ENCODE peak calls at places on chromosomes 16 and 17, in six cellular contexts. One of them, this sample, is unnamed.

GRCh38 chr16:64089697-64090096 is 1032.2 kb downstream of the CDH11 start:
- DNase-seq in stomach: no peak
- DNase-seq in mucosa of descending colon: no peak
- DNase-seq in lung: no peak
- DNase-seq in thoracic aorta: no peak
- DNase-seq in fibroblast of the aortic adventitia: peak
- DNase-seq in this sample: peak

GRCh38 chr17:3801043-3801746 is at the start of gene ITGAE:
- DNase-seq in stomach: no peak
- DNase-seq in mucosa of descending colon: no peak
- DNase-seq in lung: no peak
- DNase-seq in thoracic aorta: no peak
- DNase-seq in fibroblast of the aortic adventitia: no peak
- DNase-seq in this sample: no peak

GRCh38 chr17:69907081-69907847 is 167.8 kb upstream of the KCNJ16 start:
- DNase-seq in stomach: no peak
- DNase-seq in mucosa of descending colon: no peak
- DNase-seq in lung: no peak
- DNase-seq in thoracic aorta: no peak
- DNase-seq in fibroblast of the aortic adventitia: no peak
- DNase-seq in this sample: no peak

GRCh38 chr16:1863681-1864460 is 8.1 kb downstream of the MEIOB start:
- DNase-seq in stomach: no peak
- DNase-seq in mucosa of descending colon: no peak
- DNase-seq in lung: no peak
- DNase-seq in thoracic aorta: no peak
- DNase-seq in fibroblast of the aortic adventitia: peak
- DNase-seq in this sample: peak

GRCh38 chr16:87956771-87957279 is 5.6 kb downstream of the BANP start:
- DNase-seq in stomach: no peak
- DNase-seq in mucosa of descending colon: no peak
- DNase-seq in lung: no peak
- DNase-seq in thoracic aorta: no peak
- DNase-seq in fibroblast of the aortic adventitia: peak
- DNase-seq in this sample: peak

GRCh38 chr16:49349446-49350168 is 24.0 kb upstream of the C16orf78 start:
- DNase-seq in stomach: no peak
- DNase-seq in mucosa of descending colon: no peak
- DNase-seq in lung: no peak
- DNase-seq in thoracic aorta: no peak
- DNase-seq in fibroblast of the aortic adventitia: no peak
- DNase-seq in this sample: no peak

GRCh38 chr16:1346422-1347285 is 5.0 kb downstream of the TSR3 start:
- DNase-seq in stomach: no peak
- DNase-seq in mucosa of descending colon: no peak
- DNase-seq in lung: no peak
- DNase-seq in thoracic aorta: no peak
- DNase-seq in fibroblast of the aortic adventitia: no peak
- DNase-seq in this sample: no peak

GRCh38 chr17:60969500-60970037 is 291.9 kb downstream of the BCAS3 start:
- DNase-seq in stomach: no peak
- DNase-seq in mucosa of descending colon: no peak
- DNase-seq in lung: no peak
- DNase-seq in thoracic aorta: no peak
- DNase-seq in fibroblast of the aortic adventitia: no peak
- DNase-seq in this sample: no peak

GRCh38 chr17:50312311-50312710 is 33.6 kb upstream of the XYLT2 start:
- DNase-seq in stomach: peak
- DNase-seq in mucosa of descending colon: no peak
- DNase-seq in lung: no peak
- DNase-seq in thoracic aorta: no peak
- DNase-seq in fibroblast of the aortic adventitia: no peak
- DNase-seq in this sample: no peak

GRCh38 chr16:49556252-49557069 is 182.9 kb downstream of the C16orf78 start:
- DNase-seq in stomach: no peak
- DNase-seq in mucosa of descending colon: no peak
- DNase-seq in lung: no peak
- DNase-seq in thoracic aorta: no peak
- DNase-seq in fibroblast of the aortic adventitia: peak
- DNase-seq in this sample: peak

DNA sequence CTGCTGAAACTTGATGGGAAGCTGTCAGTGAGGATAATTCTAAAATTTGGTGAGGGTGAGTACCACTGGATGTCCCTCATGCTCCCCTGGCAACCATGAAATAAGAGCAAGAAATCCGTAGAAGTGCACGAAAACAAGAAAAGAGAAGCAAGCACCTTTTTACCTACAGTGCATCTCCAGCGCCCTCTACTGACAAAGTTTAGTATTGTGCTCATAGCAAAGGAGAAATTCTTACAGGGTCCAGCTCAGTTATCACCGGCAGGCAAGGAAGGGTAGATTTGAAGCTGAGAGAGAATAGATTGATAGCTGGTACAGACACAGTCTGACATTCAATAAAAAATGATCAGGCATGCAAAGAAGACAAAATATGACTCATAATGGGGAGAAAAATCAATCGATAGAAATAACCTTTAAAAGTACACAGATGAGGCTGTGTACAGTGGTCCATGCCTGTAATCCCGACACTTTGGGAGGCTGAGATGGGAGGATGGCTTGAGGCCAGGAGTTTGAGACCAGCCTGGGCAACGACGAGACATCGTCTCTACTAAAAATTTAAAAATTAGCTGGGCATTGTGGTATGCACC is 28.3 kb upstream of the TEX2 start:
- DNase-seq in stomach: no peak
- DNase-seq in mucosa of descending colon: no peak
- DNase-seq in lung: no peak
- DNase-seq in thoracic aorta: no peak
- DNase-seq in fibroblast of the aortic adventitia: no peak
- DNase-seq in this sample: no peak
- TF ChIP-seq CTCF in stomach: no peak
- TF ChIP-seq CTCF in mucosa of descending colon: no peak
- TF ChIP-seq CTCF in lung: no peak
- TF ChIP-seq CTCF in thoracic aorta: no peak
- TF ChIP-seq CTCF in fibroblast of the aortic adventitia: peak
- TF ChIP-seq CTCF in this sample: peak

DNA sequence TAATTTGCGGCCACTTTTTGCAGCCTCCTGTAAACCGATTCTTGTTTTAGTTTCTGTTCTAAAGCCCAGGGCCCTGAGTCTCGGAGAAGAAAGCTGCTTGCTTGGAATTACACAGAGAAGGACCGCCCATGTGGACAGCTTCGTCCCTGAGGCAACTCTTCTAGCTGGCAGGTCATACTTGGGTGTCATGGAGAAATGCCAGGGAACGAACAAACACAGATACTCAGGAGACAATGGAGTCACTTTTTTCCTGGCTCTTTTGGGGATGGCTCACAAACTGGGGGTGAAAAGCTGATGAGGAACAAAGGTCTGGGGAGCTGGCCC is 40.8 kb upstream of the GCSH start:
- DNase-seq in stomach: no peak
- DNase-seq in mucosa of descending colon: no peak
- DNase-seq in lung: no peak
- DNase-seq in thoracic aorta: no peak
- DNase-seq in fibroblast of the aortic adventitia: peak
- DNase-seq in this sample: peak
- H3K4me3 ChIP-seq in stomach: no peak
- H3K4me3 ChIP-seq in mucosa of descending colon: no peak
- H3K4me3 ChIP-seq in lung: no peak
- H3K4me3 ChIP-seq in thoracic aorta: no peak
- H3K4me3 ChIP-seq in fibroblast of the aortic adventitia: no peak
- H3K4me3 ChIP-seq in this sample: peak

GRCh38 chr17:33647976-33648375 is 354.9 kb upstream of the ASIC2 start:
- DNase-seq in stomach: no peak
- DNase-seq in mucosa of descending colon: no peak
- DNase-seq in lung: no peak
- DNase-seq in thoracic aorta: no peak
- DNase-seq in fibroblast of the aortic adventitia: no peak
- DNase-seq in this sample: peak
- TF ChIP-seq CTCF in stomach: no peak
- TF ChIP-seq CTCF in mucosa of descending colon: no peak
- TF ChIP-seq CTCF in lung: peak
- TF ChIP-seq CTCF in thoracic aorta: peak
- TF ChIP-seq CTCF in fibroblast of the aortic adventitia: no peak
- TF ChIP-seq CTCF in this sample: peak

GRCh38 chr17:13601776-13602551 is at the start of gene HS3ST3A1:
- DNase-seq in stomach: no peak
- DNase-seq in mucosa of descending colon: peak
- DNase-seq in lung: no peak
- DNase-seq in thoracic aorta: no peak
- DNase-seq in fibroblast of the aortic adventitia: peak
- DNase-seq in this sample: peak

GRCh38 chr17:13599168-13599577 is 2.6 kb downstream of the HS3ST3A1 start:
- DNase-seq in stomach: no peak
- DNase-seq in mucosa of descending colon: no peak
- DNase-seq in lung: no peak
- DNase-seq in thoracic aorta: no peak
- DNase-seq in fibroblast of the aortic adventitia: no peak
- DNase-seq in this sample: no peak

GRCh38 chr17:13599808-13600398 is 1.8 kb downstream of the HS3ST3A1 start:
- DNase-seq in stomach: no peak
- DNase-seq in mucosa of descending colon: no peak
- DNase-seq in lung: no peak
- DNase-seq in thoracic aorta: no peak
- DNase-seq in fibroblast of the aortic adventitia: peak
- DNase-seq in this sample: no peak

GRCh38 chr17:13600475-13601316 is 1.0 kb downstream of the HS3ST3A1 start:
- DNase-seq in stomach: no peak
- DNase-seq in mucosa of descending colon: peak
- DNase-seq in lung: no peak
- DNase-seq in thoracic aorta: no peak
- DNase-seq in fibroblast of the aortic adventitia: no peak
- DNase-seq in this sample: no peak

GRCh38 chr17:13601317-13601775 is 383 bp downstream of the HS3ST3A1 start:
- DNase-seq in stomach: no peak
- DNase-seq in mucosa of descending colon: no peak
- DNase-seq in lung: no peak
- DNase-seq in thoracic aorta: no peak
- DNase-seq in fibroblast of the aortic adventitia: no peak
- DNase-seq in this sample: no peak
- H3K4me3 ChIP-seq in stomach: peak
- H3K4me3 ChIP-seq in mucosa of descending colon: no peak
- H3K4me3 ChIP-seq in lung: no peak
- H3K4me3 ChIP-seq in thoracic aorta: peak
- H3K4me3 ChIP-seq in fibroblast of the aortic adventitia: peak
- H3K4me3 ChIP-seq in this sample: peak

GRCh38 chr17:21288581-21289017 is 4.1 kb downstream of the MAP2K3 start:
- DNase-seq in stomach: no peak
- DNase-seq in mucosa of descending colon: no peak
- DNase-seq in lung: no peak
- DNase-seq in thoracic aorta: no peak
- DNase-seq in fibroblast of the aortic adventitia: no peak
- DNase-seq in this sample: no peak
- TF ChIP-seq CTCF in stomach: no peak
- TF ChIP-seq CTCF in mucosa of descending colon: no peak
- TF ChIP-seq CTCF in lung: no peak
- TF ChIP-seq CTCF in thoracic aorta: no peak
- TF ChIP-seq CTCF in fibroblast of the aortic adventitia: no peak
- TF ChIP-seq CTCF in this sample: peak

GRCh38 chr16:4488486-4488967 is 12.3 kb downstream of the HMOX2 start:
- DNase-seq in stomach: no peak
- DNase-seq in mucosa of descending colon: no peak
- DNase-seq in lung: no peak
- DNase-seq in thoracic aorta: no peak
- DNase-seq in fibroblast of the aortic adventitia: peak
- DNase-seq in this sample: no peak
- H3K4me3 ChIP-seq in stomach: no peak
- H3K4me3 ChIP-seq in mucosa of descending colon: no peak
- H3K4me3 ChIP-seq in lung: no peak
- H3K4me3 ChIP-seq in thoracic aorta: no peak
- H3K4me3 ChIP-seq in fibroblast of the aortic adventitia: no peak
- H3K4me3 ChIP-seq in this sample: no peak

DNA sequence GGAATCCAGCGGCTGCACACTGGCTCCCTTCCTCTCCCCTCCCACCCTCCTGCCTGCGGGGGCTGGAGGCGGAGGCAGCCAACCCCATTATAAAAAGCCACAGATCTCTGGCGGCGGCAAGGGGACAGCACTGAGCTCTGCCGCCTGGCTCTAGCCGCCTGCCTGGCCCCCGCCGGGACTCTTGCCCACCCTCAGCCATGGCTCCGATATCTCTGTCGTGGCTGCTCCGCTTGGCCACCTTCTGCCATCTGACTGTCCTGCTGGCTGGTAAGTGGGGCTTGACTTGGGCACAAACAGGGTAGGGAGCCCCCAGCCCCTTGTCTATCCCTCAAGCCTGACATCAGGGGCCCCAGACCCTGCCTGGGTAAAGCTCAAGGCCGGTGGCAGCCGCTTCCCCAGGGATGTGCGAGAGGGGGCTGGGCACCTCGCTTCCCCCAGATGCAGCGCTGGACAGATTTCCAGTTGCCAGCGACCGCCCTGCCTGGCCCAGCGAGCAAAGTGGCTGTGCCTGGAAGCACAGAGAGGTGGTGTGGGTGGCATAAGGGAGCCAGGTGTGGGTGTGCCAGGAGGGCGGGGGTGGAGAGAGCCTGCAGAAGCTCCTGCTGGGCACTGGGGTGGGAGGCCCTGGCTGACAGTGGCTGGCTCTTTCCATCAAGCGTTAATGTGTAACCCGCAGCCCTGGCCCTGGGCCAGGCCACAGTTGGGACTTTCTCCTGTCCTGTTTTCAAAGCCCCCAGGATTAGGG is at the start of gene CX3CL1:
- DNase-seq in stomach: peak
- DNase-seq in mucosa of descending colon: peak
- DNase-seq in lung: peak
- DNase-seq in thoracic aorta: no peak
- DNase-seq in fibroblast of the aortic adventitia: peak
- DNase-seq in this sample: peak
- TF ChIP-seq CTCF in stomach: no peak
- TF ChIP-seq CTCF in mucosa of descending colon: no peak
- TF ChIP-seq CTCF in lung: peak
- TF ChIP-seq CTCF in thoracic aorta: peak
- TF ChIP-seq CTCF in fibroblast of the aortic adventitia: peak
- TF ChIP-seq CTCF in this sample: no peak